ENCODE peak calls at places on chromosomes 2 and 18, in four cellular contexts. One of them, this sample, is unnamed.

GRCh38 chr2:128271186-128271890 is 47.3 kb downstream of the HS6ST1 start:
- DNase-seq in HepG2: no peak
- DNase-seq in HCT116: no peak
- DNase-seq in K562: no peak
- DNase-seq in this sample: no peak

GRCh38 chr18:40109251-40110049 is 1845.6 kb upstream of the PIK3C3 start:
- DNase-seq in HepG2: no peak
- DNase-seq in HCT116: no peak
- DNase-seq in K562: no peak
- DNase-seq in this sample: no peak

GRCh38 chr2:146898083-146898482 is 946.7 kb upstream of the ACVR2A start:
- DNase-seq in HepG2: no peak
- DNase-seq in HCT116: no peak
- DNase-seq in K562: no peak
- DNase-seq in this sample: no peak

GRCh38 chr18:24234330-24234729 is 95.5 kb downstream of the CABYR start:
- DNase-seq in HepG2: peak; percentile 5
- DNase-seq in HCT116: no peak
- DNase-seq in K562: no peak
- DNase-seq in this sample: no peak

GRCh38 chr18:8341481-8342230 is 267.6 kb upstream of the RAB12 start:
- DNase-seq in HepG2: peak; percentile 97
- DNase-seq in HCT116: no peak
- DNase-seq in K562: no peak
- DNase-seq in this sample: peak; percentile 2

GRCh38 chr18:77069931-77070330 is 62.7 kb downstream of the MBP start:
- DNase-seq in HepG2: no peak
- DNase-seq in HCT116: no peak
- DNase-seq in K562: no peak
- DNase-seq in this sample: no peak

GRCh38 chr18:48932822-48933510 is 17.8 kb downstream of the SMAD7 start:
- DNase-seq in HepG2: no peak
- DNase-seq in HCT116: no peak
- DNase-seq in K562: peak; percentile 53
- DNase-seq in this sample: no peak

GRCh38 chr18:79871481-79872091 is 73.8 kb downstream of the KCNG2 start:
- DNase-seq in HepG2: no peak
- DNase-seq in HCT116: no peak
- DNase-seq in K562: no peak
- DNase-seq in this sample: no peak

GRCh38 chr2:218645126-218645525 is 14.3 kb downstream of the ZNF142 start:
- DNase-seq in HepG2: no peak
- DNase-seq in HCT116: no peak
- DNase-seq in K562: no peak
- DNase-seq in this sample: no peak

GRCh38 chr2:191839918-191840804 is 6.7 kb downstream of the CAVIN2 start:
- DNase-seq in HepG2: no peak
- DNase-seq in HCT116: no peak
- DNase-seq in K562: peak; percentile 12
- DNase-seq in this sample: no peak

GRCh38 chr2:226578373-226578772 is 221.2 kb downstream of the IRS1 start:
- DNase-seq in HepG2: no peak
- DNase-seq in HCT116: no peak
- DNase-seq in K562: no peak
- DNase-seq in this sample: no peak

GRCh38 chr2:27891063-27891819 is 712 bp downstream of the BABAM2 start:
- DNase-seq in HepG2: peak; percentile 37
- DNase-seq in HCT116: peak; percentile 78
- DNase-seq in K562: peak; percentile 81
- DNase-seq in this sample: peak; percentile 11

GRCh38 chr18:10230072-10230471 is 224.4 kb upstream of the APCDD1 start:
- DNase-seq in HepG2: peak; percentile 23
- DNase-seq in HCT116: peak; percentile 44
- DNase-seq in K562: peak; percentile 22
- DNase-seq in this sample: peak; percentile 18

GRCh38 chr18:14976736-14977430 is 228.9 kb downstream of the ANKRD30B start:
- DNase-seq in HepG2: no peak
- DNase-seq in HCT116: no peak
- DNase-seq in K562: no peak
- DNase-seq in this sample: no peak

GRCh38 chr2:11583840-11584529 is 50.1 kb downstream of the GREB1 start:
- DNase-seq in HepG2: peak; percentile 85
- DNase-seq in HCT116: peak; percentile 69
- DNase-seq in K562: peak; percentile 89
- DNase-seq in this sample: peak; percentile 55

GRCh38 chr2:206084870-206085741 is 868 bp downstream of the INO80D start:
- DNase-seq in HepG2: no peak
- DNase-seq in HCT116: no peak
- DNase-seq in K562: peak; percentile 55
- DNase-seq in this sample: no peak

GRCh38 chr2:239267411-239267941 is 133.3 kb downstream of the HDAC4 start:
- DNase-seq in HepG2: no peak
- DNase-seq in HCT116: peak; percentile 53
- DNase-seq in K562: peak; percentile 40
- DNase-seq in this sample: no peak

GRCh38 chr2:209958016-209958415 is 44.4 kb upstream of the RPE start:
- DNase-seq in HepG2: no peak
- DNase-seq in HCT116: no peak
- DNase-seq in K562: no peak
- DNase-seq in this sample: no peak

GRCh38 chr2:12819098-12819465 is 102.3 kb downstream of the TRIB2 start:
- DNase-seq in HepG2: no peak
- DNase-seq in HCT116: no peak
- DNase-seq in K562: no peak
- DNase-seq in this sample: no peak

GRCh38 chr2:227796044-227796780 is 17.4 kb upstream of the CCL20 start:
- DNase-seq in HepG2: peak; percentile 61
- DNase-seq in HCT116: no peak
- DNase-seq in K562: no peak
- DNase-seq in this sample: no peak

GRCh38 chr2:598043-598802 is 79.0 kb downstream of the TMEM18 start:
- DNase-seq in HepG2: no peak
- DNase-seq in HCT116: no peak
- DNase-seq in K562: no peak
- DNase-seq in this sample: no peak

GRCh38 chr2:64645014-64645418 is 8.7 kb downstream of the SERTAD2 start:
- DNase-seq in HepG2: peak; percentile 78
- DNase-seq in HCT116: no peak
- DNase-seq in K562: peak; percentile 59
- DNase-seq in this sample: peak; percentile 83

GRCh38 chr2:61396005-61396404 is 74.9 kb downstream of the USP34 start:
- DNase-seq in HepG2: peak; percentile 23
- DNase-seq in HCT116: no peak
- DNase-seq in K562: no peak
- DNase-seq in this sample: no peak
- TF ChIP-seq ZNF274 in HepG2: no peak
- TF ChIP-seq ZNF274 in HCT116: no peak
- TF ChIP-seq ZNF274 in K562: no peak
- TF ChIP-seq ZNF274 in this sample: no peak

GRCh38 chr2:73897934-73898333 is 5.1 kb downstream of the ACTG2 start:
- DNase-seq in HepG2: no peak
- DNase-seq in HCT116: no peak
- DNase-seq in K562: no peak
- DNase-seq in this sample: no peak
- H3K4me3 ChIP-seq in HepG2: no peak overlapping the region
- H3K4me3 ChIP-seq in HCT116: no peak overlapping the region
- H3K4me3 ChIP-seq in K562: no peak overlapping the region
- H3K4me3 ChIP-seq in this sample: no peak overlapping the region

DNA sequence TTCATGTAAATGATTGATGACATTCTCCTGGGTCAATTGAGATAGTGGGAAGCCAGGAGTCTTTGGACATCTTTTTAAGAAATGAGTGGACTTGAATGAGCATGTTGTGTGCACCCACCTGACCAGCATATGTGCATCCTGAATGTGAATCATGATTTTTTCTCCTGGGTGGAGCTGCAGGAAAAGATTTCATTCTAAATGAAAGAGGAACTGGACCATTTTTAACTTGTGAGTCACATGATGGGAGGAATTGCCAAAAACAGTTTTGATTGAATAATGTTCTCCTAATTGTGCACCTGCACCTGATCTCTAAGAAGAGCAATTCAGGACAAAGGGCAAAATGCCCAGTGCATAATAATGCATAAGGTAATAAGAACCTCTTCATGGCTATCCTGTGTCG is 32.3 kb downstream of the COPS8 start:
- DNase-seq in HepG2: no peak
- DNase-seq in HCT116: no peak
- DNase-seq in K562: no peak
- DNase-seq in this sample: no peak
- TF ChIP-seq ZNF274 in HepG2: no peak
- TF ChIP-seq ZNF274 in HCT116: no peak
- TF ChIP-seq ZNF274 in K562: no peak
- TF ChIP-seq ZNF274 in this sample: no peak

DNA sequence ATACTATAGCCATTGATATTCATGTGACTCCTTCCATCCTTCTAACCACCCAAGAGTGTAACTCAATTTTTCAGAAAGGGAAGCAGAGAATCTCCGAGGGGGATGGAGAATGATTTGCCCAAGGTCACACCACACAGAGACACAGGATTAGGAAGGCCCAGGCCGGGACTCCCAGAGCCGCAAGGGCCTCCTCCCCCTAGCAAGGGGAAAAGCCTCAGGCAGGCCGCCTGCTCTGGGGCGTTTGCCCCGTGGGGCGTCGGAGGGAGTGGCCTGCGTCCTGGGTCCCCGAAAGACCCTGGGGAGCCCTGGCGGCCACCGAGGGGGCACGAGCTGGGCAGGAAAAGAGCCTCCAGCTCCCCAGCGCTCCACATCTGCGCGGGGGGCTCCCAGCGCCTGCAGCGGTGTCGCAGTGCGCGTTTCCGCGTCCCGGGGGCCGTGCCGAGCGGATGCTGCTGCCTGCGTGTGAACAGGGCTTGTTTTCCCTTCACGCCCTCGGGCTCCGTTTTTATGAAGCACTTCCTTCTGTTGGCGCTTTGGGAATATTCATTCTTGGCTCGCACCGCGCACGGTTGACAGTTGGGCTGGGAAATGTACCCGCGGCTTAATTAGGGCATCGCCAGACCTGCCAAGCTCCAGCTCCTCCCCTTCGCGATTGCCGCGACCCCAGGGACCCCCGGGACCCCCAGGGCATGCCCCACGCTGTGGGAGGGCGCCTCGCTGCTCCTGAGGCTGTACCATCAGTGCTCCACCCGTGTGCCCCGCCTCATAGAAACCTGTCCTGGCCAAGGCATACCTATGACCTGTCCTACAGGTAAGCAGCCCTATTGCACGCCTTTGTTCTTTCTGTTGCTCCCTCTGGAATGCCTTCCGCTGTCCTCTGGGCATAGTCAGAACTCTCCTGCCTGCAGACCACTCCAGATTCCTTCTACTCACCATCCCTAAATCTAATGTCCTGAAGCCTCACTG is 158.9 kb upstream of the GLI2 start:
- DNase-seq in HepG2: no peak
- DNase-seq in HCT116: no peak
- DNase-seq in K562: no peak
- DNase-seq in this sample: no peak
- H3K4me3 ChIP-seq in HepG2: no peak overlapping the region
- H3K4me3 ChIP-seq in HCT116: no peak overlapping the region
- H3K4me3 ChIP-seq in K562: no peak overlapping the region
- H3K4me3 ChIP-seq in this sample: peak overlapping the region; percentile 13

GRCh38 chr2:36781907-36782635 is 85.6 kb downstream of the VIT start:
- DNase-seq in HepG2: no peak
- DNase-seq in HCT116: no peak
- DNase-seq in K562: no peak
- DNase-seq in this sample: no peak

GRCh38 chr2:36785179-36785795 is 88.8 kb downstream of the VIT start:
- DNase-seq in HepG2: peak; percentile 65
- DNase-seq in HCT116: peak; percentile 62
- DNase-seq in K562: peak; percentile 76
- DNase-seq in this sample: peak; percentile 71

GRCh38 chr2:36779462-36779861 is 83.0 kb downstream of the VIT start:
- DNase-seq in HepG2: no peak
- DNase-seq in HCT116: no peak
- DNase-seq in K562: no peak
- DNase-seq in this sample: no peak

GRCh38 chr2:36780231-36780808 is 83.8 kb downstream of the VIT start:
- DNase-seq in HepG2: peak; percentile 51
- DNase-seq in HCT116: peak; percentile 38
- DNase-seq in K562: peak; percentile 57
- DNase-seq in this sample: peak; percentile 42

GRCh38 chr2:36783276-36783675 is 86.8 kb downstream of the VIT start:
- DNase-seq in HepG2: no peak
- DNase-seq in HCT116: no peak
- DNase-seq in K562: no peak
- DNase-seq in this sample: no peak
- TF ChIP-seq ZNF274 in HepG2: no peak
- TF ChIP-seq ZNF274 in HCT116: no peak
- TF ChIP-seq ZNF274 in K562: no peak
- TF ChIP-seq ZNF274 in this sample: no peak

GRCh38 chr2:154697422-154698237 is 865 bp upstream of the KCNJ3 start:
- DNase-seq in HepG2: no peak
- DNase-seq in HCT116: no peak
- DNase-seq in K562: no peak
- DNase-seq in this sample: no peak

GRCh38 chr2:154696771-154697170 is 1.7 kb upstream of the KCNJ3 start:
- DNase-seq in HepG2: no peak
- DNase-seq in HCT116: no peak
- DNase-seq in K562: no peak
- DNase-seq in this sample: no peak

GRCh38 chr2:154699560-154699901 is 1.0 kb downstream of the KCNJ3 start:
- DNase-seq in HepG2: no peak
- DNase-seq in HCT116: no peak
- DNase-seq in K562: no peak
- DNase-seq in this sample: no peak

GRCh38 chr2:154698789-154699559 is 479 bp downstream of the KCNJ3 start:
- DNase-seq in HepG2: no peak
- DNase-seq in HCT116: no peak
- DNase-seq in K562: no peak
- DNase-seq in this sample: no peak

GRCh38 chr2:154698238-154698788 is at the start of gene KCNJ3:
- DNase-seq in HepG2: no peak
- DNase-seq in HCT116: no peak
- DNase-seq in K562: no peak
- DNase-seq in this sample: no peak
- H3K4me3 ChIP-seq in HepG2: no peak within 1 kb of the TSS
- H3K4me3 ChIP-seq in HCT116: no peak within 1 kb of the TSS
- H3K4me3 ChIP-seq in K562: no peak within 1 kb of the TSS
- H3K4me3 ChIP-seq in this sample: peak within 1 kb of the TSS; percentile 80

GRCh38 chr2:99911711-99912110 is 230.7 kb downstream of the AFF3 start:
- DNase-seq in HepG2: no peak
- DNase-seq in HCT116: no peak
- DNase-seq in K562: no peak
- DNase-seq in this sample: no peak
- TF ChIP-seq ZNF274 in HepG2: no peak
- TF ChIP-seq ZNF274 in HCT116: no peak
- TF ChIP-seq ZNF274 in K562: no peak
- TF ChIP-seq ZNF274 in this sample: no peak

GRCh38 chr18:702957-703659 is 9.3 kb downstream of the ENOSF1 start:
- DNase-seq in HepG2: peak; percentile 79
- DNase-seq in HCT116: no peak
- DNase-seq in K562: no peak
- DNase-seq in this sample: no peak
- H3K4me3 ChIP-seq in HepG2: no peak overlapping the region
- H3K4me3 ChIP-seq in HCT116: no peak overlapping the region
- H3K4me3 ChIP-seq in K562: no peak overlapping the region
- H3K4me3 ChIP-seq in this sample: no peak overlapping the region